ENCODE peak calls at places on chromosomes 13 and 19, in nine cellular contexts. R is psoas muscle, C is cardiac fibroblast, J is neural progenitor cell, Z is tibial nerve, V is BE2C, L is A549, B is brain microvascular endothelial cell, D is IMR-90. N is an unnamed sample.

GRCh38 chr13:59442461-59442860 is 721.3 kb downstream of the DIAPH3 start:
- DNase-seq in R (no peak), C (no peak), J (no peak), Z (no peak), V (no peak), L (no peak), B (no peak), D (no peak), N (no peak)

GRCh38 chr19:18029617-18030338 is 21.8 kb downstream of the ARRDC2 start:
- DNase-seq in R (peak; percentile 78), C (peak; percentile 57), J (no peak), Z (no peak), V (peak; percentile 85), L (no peak), B (no peak), D (peak; percentile 32), N (peak; percentile 69)

GRCh38 chr13:23657056-23657455 is 86.8 kb downstream of the TNFRSF19 start:
- DNase-seq in R (no peak), C (no peak), J (no peak), Z (no peak), V (no peak), L (no peak), B (no peak), D (no peak), N (no peak)

GRCh38 chr19:3765121-3765520 is 2.6 kb downstream of the MRPL54 start:
- DNase-seq in R (no peak), C (no peak), J (no peak), Z (no peak), V (no peak), L (no peak), B (no peak), D (no peak), N (no peak)

GRCh38 chr13:75635621-75636338 is at the start of gene LMO7:
- DNase-seq in R (peak; percentile 69), C (peak; percentile 56), J (peak; percentile 78), Z (peak; percentile 25), V (peak; percentile 46), L (peak; percentile 25), B (no peak), D (peak; percentile 52), N (peak; percentile 85)

GRCh38 chr19:33724021-33724722 is 72.5 kb upstream of the KCTD15 start:
- DNase-seq in R (no peak), C (no peak), J (no peak), Z (no peak), V (peak; percentile 85), L (no peak), B (no peak), D (no peak), N (no peak)

GRCh38 chr19:38812841-38813320 is at the start of gene LGALS4:
- DNase-seq in R (no peak), C (no peak), J (no peak), Z (no peak), V (no peak), L (peak; percentile 44), B (no peak), D (no peak), N (no peak)

GRCh38 chr19:31261019-31261595 is 88.1 kb downstream of the TSHZ3 start:
- DNase-seq in R (no peak), C (no peak), J (no peak), Z (no peak), V (no peak), L (no peak), B (no peak), D (no peak), N (no peak)

GRCh38 chr13:113329656-113330312 is 32.7 kb downstream of the LAMP1 start:
- DNase-seq in R (no peak), C (no peak), J (no peak), Z (no peak), V (no peak), L (no peak), B (no peak), D (no peak), N (no peak)

GRCh38 chr19:47511681-47512080 is 3.2 kb downstream of the NAPA start:
- DNase-seq in R (peak; percentile 60), C (peak; percentile 52), J (no peak), Z (no peak), V (no peak), L (no peak), B (no peak), D (peak; percentile 61), N (peak; percentile 67)

GRCh38 chr19:55213547-55213946 is 4.2 kb upstream of the PTPRH start:
- DNase-seq in R (no peak), C (no peak), J (no peak), Z (no peak), V (no peak), L (no peak), B (no peak), D (no peak), N (no peak)

GRCh38 chr19:55208880-55209429 is 346 bp downstream of the PTPRH start:
- DNase-seq in R (no peak), C (no peak), J (no peak), Z (no peak), V (no peak), L (peak; percentile 60), B (no peak), D (no peak), N (no peak)

GRCh38 chr19:55209430-55210119 is at the start of gene PTPRH:
- DNase-seq in R (no peak), C (no peak), J (no peak), Z (no peak), V (no peak), L (peak; percentile 73), B (no peak), D (no peak), N (no peak)

GRCh38 chr19:55210120-55210493 is 806 bp upstream of the PTPRH start:
- DNase-seq in R (no peak), C (peak; percentile 96), J (no peak), Z (no peak), V (no peak), L (peak; percentile 96), B (peak; percentile 90), D (peak; percentile 98), N (peak; percentile 95)

GRCh38 chr19:55212447-55212846 is 3.1 kb upstream of the PTPRH start:
- DNase-seq in R (no peak), C (peak; percentile 24), J (no peak), Z (no peak), V (peak; percentile 52), L (peak; percentile 81), B (no peak), D (no peak), N (no peak)
- TF ChIP-seq CTCF in R (no peak), C (peak; percentile 35), J (peak; percentile 16), Z (no peak), V (peak; percentile 48), L (peak; percentile 36), B (peak; percentile 50), D (peak; percentile 19), N (no peak)

DNA sequence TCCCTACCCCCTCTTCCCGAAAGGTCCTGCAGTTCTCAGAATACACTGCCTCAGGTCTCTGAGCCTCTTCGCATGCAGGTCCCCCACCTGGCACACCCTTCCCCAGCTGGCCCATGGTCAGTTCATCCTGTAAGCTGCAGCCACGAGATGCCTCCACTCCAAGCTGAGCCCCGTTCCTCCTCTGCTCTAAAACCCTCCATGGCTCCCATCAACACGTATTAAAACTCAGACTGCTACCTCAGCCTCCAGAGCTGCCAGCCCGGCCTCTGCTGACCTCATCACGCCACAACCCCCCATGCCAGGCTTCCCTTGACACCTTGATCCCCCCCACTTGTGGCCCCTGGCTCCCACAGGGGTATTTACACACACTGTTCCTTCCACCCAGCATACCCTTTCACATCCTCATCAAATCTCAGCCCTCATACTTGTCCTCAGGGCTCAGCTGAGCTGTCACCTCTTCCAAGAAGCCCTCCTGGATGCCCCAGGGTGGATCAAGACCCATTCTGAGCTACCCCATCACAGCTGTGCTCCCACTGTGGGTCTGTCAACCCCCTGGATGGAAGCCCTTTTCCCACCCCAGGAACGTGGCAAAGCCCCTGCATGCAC is 48.9 kb downstream of the PTPRS start:
- DNase-seq in R (no peak), C (no peak), J (no peak), Z (no peak), V (no peak), L (no peak), B (no peak), D (no peak), N (no peak)
- H3K4me3 ChIP-seq in R (peak overlapping the region; percentile 85), C (peak overlapping the region; percentile 72), J (peak overlapping the region; percentile 96), Z (peak overlapping the region; percentile 77), V (no peak overlapping the region), L (peak overlapping the region; percentile 97), B (peak overlapping the region; percentile 59), D (no peak overlapping the region), N (peak overlapping the region; percentile 81)

GRCh38 chr19:5503598-5503997 is 48.4 kb downstream of the ZNRF4 start:
- DNase-seq in R (no peak), C (no peak), J (no peak), Z (no peak), V (no peak), L (peak; percentile 46), B (no peak), D (no peak), N (no peak)
- TF ChIP-seq CTCF in R (no peak), C (peak; percentile 19), J (peak; percentile 24), Z (no peak), V (peak; percentile 45), L (no peak), B (peak; percentile 40), D (no peak), N (no peak)

DNA sequence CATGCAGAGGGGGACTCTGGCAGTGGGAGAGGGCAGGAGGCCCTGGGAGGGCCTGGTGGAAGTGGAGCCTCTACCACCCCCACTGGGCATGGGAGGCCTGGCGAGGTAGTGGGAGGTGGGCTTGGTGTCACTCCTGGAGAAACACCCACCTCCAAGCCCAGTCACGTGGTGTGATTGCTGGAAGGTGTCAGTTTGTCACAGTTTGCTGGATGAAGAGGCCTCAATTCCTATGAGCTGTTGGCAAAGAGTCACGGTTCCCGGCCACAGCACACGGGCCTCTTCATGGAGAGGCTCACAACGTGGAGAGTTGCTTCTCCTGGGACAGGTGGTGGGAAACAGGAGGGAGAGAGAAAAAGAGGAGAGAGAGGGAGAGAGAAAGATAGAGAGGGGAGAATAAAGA is 684.1 kb upstream of the ARGLU1 start:
- DNase-seq in R (no peak), C (no peak), J (no peak), Z (no peak), V (no peak), L (no peak), B (no peak), D (no peak), N (no peak)
- H3K4me3 ChIP-seq in R (no peak overlapping the region), C (no peak overlapping the region), J (no peak overlapping the region), Z (no peak overlapping the region), V (no peak overlapping the region), L (no peak overlapping the region), B (no peak overlapping the region), D (no peak overlapping the region), N (no peak overlapping the region)

DNA sequence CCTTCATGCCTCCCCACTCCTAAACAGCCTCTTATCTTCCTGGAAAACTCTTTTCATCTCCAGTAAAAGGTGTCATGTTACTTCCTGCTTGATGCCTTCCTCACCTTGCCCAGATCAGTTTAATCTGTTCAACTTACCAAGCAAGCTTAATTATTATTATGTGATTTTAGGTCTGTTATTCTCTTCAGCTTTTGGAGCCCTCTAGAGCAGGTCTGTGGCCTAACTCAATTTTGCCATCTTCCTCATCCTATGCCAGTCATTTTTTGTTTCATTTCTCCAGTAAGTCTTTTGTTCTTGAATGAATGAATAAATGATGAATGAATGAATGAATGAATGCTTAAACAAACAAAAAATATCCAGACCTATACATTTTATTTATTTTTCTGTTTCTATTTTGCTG is 528.3 kb downstream of the DCT start:
- DNase-seq in R (no peak), C (peak; percentile 25), J (no peak), Z (no peak), V (no peak), L (no peak), B (no peak), D (peak; percentile 26), N (no peak)
- TF ChIP-seq CTCF in R (no peak), C (peak; percentile 14), J (no peak), Z (no peak), V (peak; percentile 33), L (no peak), B (peak; percentile 46), D (peak; percentile 47), N (peak; percentile 23)

N was measured in foreskin fibroblast.